ENCODE peak calls at places on chromosomes 3 and 15, in five cellular contexts. One of them, this sample, is unnamed.

GRCh38 chr15:69787791-69788190 is 309.9 kb downstream of the TLE3 start:
- DNase-seq in AG10803: no peak
- DNase-seq in A673: no peak
- DNase-seq in endothelial cell of umbilical vein: no peak
- DNase-seq in spleen: no peak
- DNase-seq in this sample: no peak

GRCh38 chr3:35664460-35664919 is 25.2 kb downstream of the ARPP21 start:
- DNase-seq in endothelial cell of umbilical vein: peak
- DNase-seq in spleen: peak
- DNase-seq in A673: peak
- DNase-seq in AG10803: no peak
- DNase-seq in this sample: no peak

GRCh38 chr3:151226088-151226563 is 23.1 kb upstream of the GPR171 start:
- DNase-seq in A673: peak
- DNase-seq in spleen: no peak
- DNase-seq in AG10803: peak
- DNase-seq in endothelial cell of umbilical vein: no peak
- DNase-seq in this sample: peak

GRCh38 chr15:62307551-62307950 is 142.5 kb upstream of the C2CD4B start:
- DNase-seq in AG10803: peak
- DNase-seq in spleen: no peak
- DNase-seq in endothelial cell of umbilical vein: no peak
- DNase-seq in A673: peak
- DNase-seq in this sample: no peak

GRCh38 chr15:72358532-72359180 is 17.2 kb downstream of the HEXA start:
- DNase-seq in endothelial cell of umbilical vein: peak
- DNase-seq in A673: no peak
- DNase-seq in spleen: peak
- DNase-seq in AG10803: peak
- DNase-seq in this sample: peak

GRCh38 chr3:28726840-28727239 is 378.2 kb upstream of the AZI2 start:
- DNase-seq in spleen: no peak
- DNase-seq in AG10803: peak
- DNase-seq in A673: peak
- DNase-seq in endothelial cell of umbilical vein: peak
- DNase-seq in this sample: no peak

GRCh38 chr3:173552526-173552925 is 155.0 kb downstream of the NLGN1 start:
- DNase-seq in AG10803: peak
- DNase-seq in A673: peak
- DNase-seq in endothelial cell of umbilical vein: peak
- DNase-seq in spleen: no peak
- DNase-seq in this sample: no peak

GRCh38 chr3:129469026-129469425 is 29.0 kb downstream of the IFT122 start:
- DNase-seq in endothelial cell of umbilical vein: peak
- DNase-seq in A673: no peak
- DNase-seq in AG10803: no peak
- DNase-seq in spleen: no peak
- DNase-seq in this sample: no peak

GRCh38 chr15:74799255-74799842 is 13.3 kb upstream of the LMAN1L start:
- DNase-seq in AG10803: no peak
- DNase-seq in endothelial cell of umbilical vein: no peak
- DNase-seq in spleen: peak
- DNase-seq in A673: no peak
- DNase-seq in this sample: no peak

GRCh38 chr15:74799843-74800558 is 12.6 kb upstream of the LMAN1L start:
- DNase-seq in endothelial cell of umbilical vein: peak
- DNase-seq in AG10803: peak
- DNase-seq in spleen: peak
- DNase-seq in A673: peak
- DNase-seq in this sample: no peak

GRCh38 chr15:74795961-74796625 is 14.2 kb downstream of the CSK start:
- DNase-seq in endothelial cell of umbilical vein: no peak
- DNase-seq in spleen: no peak
- DNase-seq in AG10803: no peak
- DNase-seq in A673: no peak
- DNase-seq in this sample: no peak

GRCh38 chr15:74800559-74801094 is 12.0 kb upstream of the LMAN1L start:
- DNase-seq in A673: no peak
- DNase-seq in AG10803: no peak
- DNase-seq in spleen: peak
- DNase-seq in endothelial cell of umbilical vein: no peak
- DNase-seq in this sample: no peak

GRCh38 chr15:74798388-74799254 is 14.0 kb upstream of the LMAN1L start:
- DNase-seq in spleen: peak
- DNase-seq in endothelial cell of umbilical vein: no peak
- DNase-seq in AG10803: no peak
- DNase-seq in A673: no peak
- DNase-seq in this sample: no peak
- TF ChIP-seq CTCF in spleen: peak
- TF ChIP-seq CTCF in endothelial cell of umbilical vein: no peak
- TF ChIP-seq CTCF in AG10803: no peak
- TF ChIP-seq CTCF in A673: no peak
- TF ChIP-seq CTCF in this sample: no peak

GRCh38 chr3:188531210-188531609 is 377.3 kb downstream of the LPP start:
- DNase-seq in AG10803: peak
- DNase-seq in endothelial cell of umbilical vein: peak
- DNase-seq in spleen: no peak
- DNase-seq in A673: peak
- DNase-seq in this sample: no peak

GRCh38 chr3:188529228-188529627 is 375.3 kb downstream of the LPP start:
- DNase-seq in spleen: no peak
- DNase-seq in endothelial cell of umbilical vein: no peak
- DNase-seq in AG10803: peak
- DNase-seq in A673: no peak
- DNase-seq in this sample: no peak

GRCh38 chr3:188534633-188535032 is 380.7 kb downstream of the LPP start:
- DNase-seq in AG10803: no peak
- DNase-seq in A673: no peak
- DNase-seq in spleen: no peak
- DNase-seq in endothelial cell of umbilical vein: no peak
- DNase-seq in this sample: no peak

GRCh38 chr3:188533172-188533571 is 379.2 kb downstream of the LPP start:
- DNase-seq in AG10803: no peak
- DNase-seq in A673: no peak
- DNase-seq in spleen: no peak
- DNase-seq in endothelial cell of umbilical vein: no peak
- DNase-seq in this sample: no peak

GRCh38 chr3:188533612-188534357 is 379.8 kb downstream of the LPP start:
- DNase-seq in A673: no peak
- DNase-seq in spleen: no peak
- DNase-seq in AG10803: no peak
- DNase-seq in endothelial cell of umbilical vein: no peak
- DNase-seq in this sample: no peak
- H3K4me3 ChIP-seq in A673: no peak
- H3K4me3 ChIP-seq in spleen: no peak
- H3K4me3 ChIP-seq in AG10803: no peak
- H3K4me3 ChIP-seq in endothelial cell of umbilical vein: no peak
- H3K4me3 ChIP-seq in this sample: no peak

DNA sequence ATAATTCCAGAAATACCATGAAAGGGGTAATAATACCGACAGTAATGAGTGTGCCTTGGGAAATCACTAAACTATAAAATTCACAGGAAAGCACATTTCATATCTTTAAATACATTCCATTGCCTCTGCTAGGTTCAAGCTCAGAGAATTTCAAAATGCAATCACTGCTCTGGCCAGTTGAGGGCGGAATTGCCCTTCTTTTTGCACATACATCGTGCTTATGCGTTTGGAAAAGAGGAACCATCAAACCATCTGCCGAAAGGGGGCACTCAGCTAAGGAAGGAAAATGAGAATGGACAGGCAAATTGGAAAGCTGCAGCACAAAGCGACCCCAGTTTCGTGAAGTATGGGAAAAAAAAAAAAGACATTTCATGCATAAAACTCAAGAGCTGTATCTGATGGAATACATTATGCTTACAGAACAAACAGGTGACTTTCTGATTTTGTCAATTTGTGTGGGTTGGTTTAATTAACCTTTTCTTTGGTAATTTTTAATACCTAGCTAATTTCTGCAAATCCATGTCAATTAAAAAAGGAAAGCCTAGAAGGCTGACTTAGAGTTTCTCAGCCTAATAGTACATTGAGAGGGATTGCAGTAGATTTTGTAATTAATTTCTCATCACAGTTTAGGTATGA is 61.4 kb downstream of the TUSC7 start:
- DNase-seq in AG10803: peak
- DNase-seq in endothelial cell of umbilical vein: peak
- DNase-seq in A673: peak
- DNase-seq in spleen: no peak
- DNase-seq in this sample: peak
- TF ChIP-seq CTCF in AG10803: peak
- TF ChIP-seq CTCF in endothelial cell of umbilical vein: peak
- TF ChIP-seq CTCF in A673: peak
- TF ChIP-seq CTCF in spleen: peak
- TF ChIP-seq CTCF in this sample: peak

DNA sequence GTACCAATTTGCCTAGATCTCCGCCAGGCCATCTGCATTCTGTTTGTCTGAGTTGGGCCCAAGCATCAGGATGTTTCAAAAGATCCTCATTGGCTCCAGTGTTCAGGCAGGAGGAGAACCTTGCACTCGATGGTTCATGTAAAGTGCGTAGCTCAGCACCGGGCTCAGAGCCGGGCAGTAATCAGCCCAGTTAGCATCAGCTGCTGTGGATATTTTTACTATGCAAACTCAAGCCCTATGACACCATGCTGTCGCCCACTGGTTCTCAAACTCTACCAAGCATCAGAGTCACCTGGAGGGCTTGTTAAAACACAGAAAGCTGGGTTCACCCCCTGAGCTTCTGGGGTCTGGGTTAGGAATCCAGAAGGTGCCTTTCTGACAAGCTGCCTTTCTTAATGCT is 310.8 kb downstream of the SHQ1 start:
- DNase-seq in A673: no peak
- DNase-seq in endothelial cell of umbilical vein: no peak
- DNase-seq in spleen: no peak
- DNase-seq in AG10803: no peak
- DNase-seq in this sample: no peak
- H3K4me3 ChIP-seq in A673: no peak
- H3K4me3 ChIP-seq in endothelial cell of umbilical vein: no peak
- H3K4me3 ChIP-seq in spleen: no peak
- H3K4me3 ChIP-seq in AG10803: no peak
- H3K4me3 ChIP-seq in this sample: no peak

DNA sequence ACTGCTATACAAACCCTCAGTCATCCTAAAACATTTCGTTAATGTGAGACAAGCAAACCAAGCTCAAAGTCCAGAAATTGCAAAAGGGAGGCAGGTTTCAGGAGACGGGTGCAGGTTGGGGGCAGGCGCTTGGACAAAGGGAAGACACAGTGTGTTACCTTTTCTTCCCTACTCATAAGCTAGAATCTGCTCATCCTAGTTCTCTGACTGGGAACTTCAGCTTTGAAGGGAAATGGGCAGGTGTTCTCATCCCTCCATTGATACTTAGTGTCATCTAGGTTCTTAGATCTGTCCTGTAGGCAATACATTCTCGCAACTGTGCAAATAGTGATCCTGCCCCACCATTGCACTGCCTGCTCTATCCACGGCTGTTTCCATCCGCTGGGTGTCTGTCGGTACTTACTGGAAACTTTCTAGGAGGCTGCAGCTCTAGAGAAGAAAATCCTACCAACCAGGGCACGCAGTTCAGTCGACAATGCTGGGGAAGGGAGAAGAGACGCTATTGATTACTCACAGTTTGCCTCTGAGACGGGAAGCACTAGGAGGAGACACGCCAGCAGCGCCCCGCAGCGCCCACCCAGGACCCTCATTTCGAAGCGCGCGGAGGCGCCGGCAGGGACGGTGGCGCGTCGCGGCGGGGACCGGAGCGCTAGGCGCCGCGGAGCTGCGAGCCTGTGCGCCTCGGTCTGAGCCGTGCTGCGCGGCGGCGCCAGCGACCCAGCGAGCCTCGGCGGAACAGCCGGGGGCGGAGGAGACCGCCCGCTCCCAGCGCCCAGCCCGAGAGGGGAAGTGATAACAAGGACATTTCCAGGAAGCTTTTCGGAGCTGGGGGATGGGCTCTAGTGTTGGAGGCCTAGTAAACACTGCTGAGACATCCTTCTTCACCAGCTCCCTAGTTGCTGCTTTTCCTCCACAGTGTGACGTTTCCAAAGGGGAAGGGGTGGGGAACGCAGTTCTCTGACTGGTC is at the start of gene PROS1:
- DNase-seq in AG10803: peak
- DNase-seq in endothelial cell of umbilical vein: peak
- DNase-seq in A673: peak
- DNase-seq in spleen: peak
- DNase-seq in this sample: no peak
- TF ChIP-seq CTCF in AG10803: no peak
- TF ChIP-seq CTCF in endothelial cell of umbilical vein: no peak
- TF ChIP-seq CTCF in A673: peak
- TF ChIP-seq CTCF in spleen: no peak
- TF ChIP-seq CTCF in this sample: no peak

DNA sequence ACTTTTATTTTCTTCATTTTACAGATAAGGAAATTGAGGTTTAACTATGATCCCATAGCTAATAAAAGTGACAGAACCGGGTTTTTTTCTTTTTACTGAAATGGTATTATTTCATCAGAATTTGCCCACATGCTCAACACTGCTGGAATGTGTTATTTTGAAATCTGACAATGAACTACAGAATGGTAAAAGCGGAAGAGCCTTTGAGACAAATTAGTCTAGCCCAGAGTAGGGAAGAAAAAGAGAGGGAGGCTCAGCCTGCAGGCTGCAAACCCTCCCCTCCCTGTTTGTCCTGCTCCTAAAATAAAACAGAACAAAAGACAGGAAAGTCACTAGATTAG is 100.3 kb upstream of the LIPC start:
- DNase-seq in endothelial cell of umbilical vein: no peak
- DNase-seq in AG10803: no peak
- DNase-seq in spleen: no peak
- DNase-seq in A673: no peak
- DNase-seq in this sample: no peak
- H3K4me3 ChIP-seq in endothelial cell of umbilical vein: no peak
- H3K4me3 ChIP-seq in AG10803: no peak
- H3K4me3 ChIP-seq in spleen: no peak
- H3K4me3 ChIP-seq in A673: peak
- H3K4me3 ChIP-seq in this sample: no peak

GRCh38 chr3:186261638-186262037 is 100.4 kb downstream of the DGKG start:
- DNase-seq in A673: no peak
- DNase-seq in AG10803: no peak
- DNase-seq in endothelial cell of umbilical vein: no peak
- DNase-seq in spleen: no peak
- DNase-seq in this sample: no peak
- TF ChIP-seq CTCF in A673: peak
- TF ChIP-seq CTCF in AG10803: peak
- TF ChIP-seq CTCF in endothelial cell of umbilical vein: peak
- TF ChIP-seq CTCF in spleen: no peak
- TF ChIP-seq CTCF in this sample: no peak

DNA sequence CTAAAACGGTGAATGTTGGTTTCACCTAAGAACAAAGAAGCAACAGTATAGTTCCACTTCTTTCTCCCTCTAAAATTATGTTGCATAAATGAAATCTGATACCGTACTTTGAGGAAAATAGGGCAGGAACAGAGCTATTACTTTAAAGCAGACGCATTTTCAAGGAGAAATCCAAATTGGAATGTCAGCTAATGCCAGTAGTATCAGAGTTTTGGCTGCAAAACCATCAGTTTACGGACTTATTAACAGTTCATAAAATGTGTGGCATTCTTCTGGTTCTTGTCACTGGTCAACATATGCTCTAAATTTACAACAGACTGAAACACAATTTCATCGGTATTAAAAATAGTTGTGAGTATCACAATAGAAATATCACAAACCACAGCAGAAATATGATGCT is 38.8 kb upstream of the ROBO2 start:
- DNase-seq in AG10803: no peak
- DNase-seq in spleen: no peak
- DNase-seq in A673: no peak
- DNase-seq in endothelial cell of umbilical vein: no peak
- DNase-seq in this sample: no peak
- H3K4me3 ChIP-seq in AG10803: no peak
- H3K4me3 ChIP-seq in spleen: no peak
- H3K4me3 ChIP-seq in A673: no peak
- H3K4me3 ChIP-seq in endothelial cell of umbilical vein: no peak
- H3K4me3 ChIP-seq in this sample: no peak

This sample was measured in HFF-Myc.